ENCODE peak calls at places on chromosomes 3 and 15, in seven cellular contexts. Y, R, N, J, A, L and W are unnamed samples.

GRCh38 chr3:102095383-102095782 is 246.1 kb downstream of the NFKBIZ start:
- DNase-seq in N (no peak), Y (no peak), A (no peak), J (no peak), L (no peak), R (no peak), W (no peak)

GRCh38 chr3:50227390-50228183 is 8.4 kb upstream of the GNAI2 start:
- DNase-seq in Y (peak; percentile 89), R (peak; percentile 96), A (peak; percentile 93), L (peak; percentile 97), N (peak; percentile 96), J (peak; percentile 96), W (peak; percentile 97)

GRCh38 chr3:24628523-24629258 is 134.0 kb upstream of the THRB start:
- DNase-seq in N (no peak), R (no peak), J (no peak), A (no peak), Y (no peak), L (no peak), W (no peak)

GRCh38 chr15:45637552-45638033 is 2.8 kb downstream of the SQOR start:
- DNase-seq in N (peak; percentile 10), A (peak; percentile 54), J (peak; percentile 76), Y (peak; percentile 16), L (peak; percentile 96), R (no peak), W (peak; percentile 84)

GRCh38 chr3:8623741-8624140 is 20.9 kb downstream of the SSUH2 start:
- DNase-seq in R (no peak), Y (no peak), J (no peak), L (no peak), A (no peak), N (no peak), W (no peak)

GRCh38 chr3:43790060-43790459 is 99.3 kb downstream of the ABHD5 start:
- DNase-seq in Y (no peak), N (no peak), R (no peak), A (no peak), J (no peak), L (no peak), W (no peak)

GRCh38 chr3:63862804-63863149 is 828 bp downstream of the THOC7 start:
- DNase-seq in R (no peak), N (no peak), L (no peak), Y (no peak), J (no peak), A (no peak), W (no peak)

GRCh38 chr3:179768080-179768479 is 115.2 kb downstream of the USP13 start:
- DNase-seq in L (peak; percentile 85), J (peak; percentile 47), N (peak; percentile 61), Y (no peak), R (peak; percentile 79), A (no peak), W (no peak)

GRCh38 chr15:78007965-78008886 is 69.3 kb downstream of the TBC1D2B start:
- DNase-seq in N (no peak), L (peak; percentile 78), A (peak; percentile 86), Y (no peak), R (no peak), J (peak; percentile 68), W (peak; percentile 91)

GRCh38 chr3:127624074-127624473 is 4.9 kb upstream of the PODXL2 start:
- DNase-seq in N (no peak), L (no peak), A (no peak), J (no peak), R (no peak), Y (no peak), W (no peak)

GRCh38 chr3:168248383-168249047 is 152.8 kb upstream of the GOLIM4 start:
- DNase-seq in A (no peak), N (no peak), L (peak; percentile 77), R (peak; percentile 72), J (peak; percentile 20), Y (no peak), W (peak; percentile 76)

GRCh38 chr3:129793947-129794318 is 99.6 kb downstream of the TMCC1 start:
- DNase-seq in J (peak; percentile 39), N (peak; percentile 79), R (peak; percentile 10), Y (no peak), L (no peak), A (no peak), W (no peak)

GRCh38 chr3:95627697-95628096 is 1186.7 kb upstream of the EPHA6 start:
- DNase-seq in R (no peak), Y (no peak), A (no peak), N (no peak), L (no peak), J (no peak), W (no peak)

GRCh38 chr15:91032919-91033803 is 10.8 kb upstream of the VPS33B start:
- DNase-seq in J (peak; percentile 63), L (peak; percentile 23), A (no peak), N (peak; percentile 84), R (peak; percentile 40), Y (peak; percentile 40), W (no peak)

GRCh38 chr3:156630773-156631093 is 43.7 kb upstream of the TIPARP start:
- DNase-seq in L (no peak), A (no peak), R (no peak), J (no peak), Y (no peak), N (no peak), W (no peak)

GRCh38 chr3:123404391-123404790 is 44.5 kb downstream of the ADCY5 start:
- DNase-seq in L (peak; percentile 56), Y (no peak), J (no peak), R (no peak), A (no peak), N (no peak), W (peak; percentile 80)

DNA sequence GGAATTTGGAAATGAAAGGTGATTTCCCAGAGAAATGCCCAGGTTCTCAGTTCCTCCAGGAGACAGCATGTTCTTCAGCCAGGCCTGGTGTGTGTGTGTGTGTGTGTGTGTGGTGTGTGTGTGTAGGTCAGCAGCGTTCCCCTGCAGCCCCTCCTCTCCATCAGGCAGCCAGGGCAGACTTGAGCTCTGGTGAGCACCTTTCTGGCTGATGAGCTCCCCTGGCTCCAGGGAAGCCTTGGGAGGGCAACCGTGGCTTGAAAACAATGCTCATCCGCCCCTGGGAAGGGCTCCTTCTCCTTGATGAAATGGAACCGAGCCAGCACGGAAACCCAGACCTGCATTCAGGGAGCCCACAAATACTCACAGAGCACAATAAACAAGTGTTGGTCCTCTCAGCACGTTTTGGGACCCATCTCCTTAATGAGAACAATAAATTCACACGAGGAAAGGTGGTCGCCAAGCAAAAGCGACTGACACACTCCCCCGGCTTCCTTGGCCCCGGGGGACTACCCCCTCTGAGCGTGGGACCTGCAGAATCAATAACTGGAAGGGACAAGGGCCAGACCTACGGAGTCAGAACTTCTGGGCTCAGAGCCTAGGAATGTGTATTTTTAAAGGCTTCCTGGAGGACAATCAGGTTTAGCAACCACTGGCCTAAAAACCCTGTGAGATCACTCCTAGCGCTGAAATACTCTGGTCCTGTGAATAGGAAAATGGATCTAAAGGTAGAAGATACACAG is 38.6 kb upstream of the HES1 start:
- DNase-seq in Y (no peak), A (peak; percentile 26), J (no peak), L (no peak), R (no peak), N (no peak), W (no peak)
- H3K4me1 ChIP-seq in Y (no peaks in the 10 kb centered on the region), A (no peaks in the 10 kb centered on the region), J (peaks cover 10% of the 10 kb centered on the region), L (peaks cover 20% of the 10 kb centered on the region), R (peaks cover 38% of the 10 kb centered on the region), N (peaks cover 19% of the 10 kb centered on the region), W (no peaks in the 10 kb centered on the region)

DNA sequence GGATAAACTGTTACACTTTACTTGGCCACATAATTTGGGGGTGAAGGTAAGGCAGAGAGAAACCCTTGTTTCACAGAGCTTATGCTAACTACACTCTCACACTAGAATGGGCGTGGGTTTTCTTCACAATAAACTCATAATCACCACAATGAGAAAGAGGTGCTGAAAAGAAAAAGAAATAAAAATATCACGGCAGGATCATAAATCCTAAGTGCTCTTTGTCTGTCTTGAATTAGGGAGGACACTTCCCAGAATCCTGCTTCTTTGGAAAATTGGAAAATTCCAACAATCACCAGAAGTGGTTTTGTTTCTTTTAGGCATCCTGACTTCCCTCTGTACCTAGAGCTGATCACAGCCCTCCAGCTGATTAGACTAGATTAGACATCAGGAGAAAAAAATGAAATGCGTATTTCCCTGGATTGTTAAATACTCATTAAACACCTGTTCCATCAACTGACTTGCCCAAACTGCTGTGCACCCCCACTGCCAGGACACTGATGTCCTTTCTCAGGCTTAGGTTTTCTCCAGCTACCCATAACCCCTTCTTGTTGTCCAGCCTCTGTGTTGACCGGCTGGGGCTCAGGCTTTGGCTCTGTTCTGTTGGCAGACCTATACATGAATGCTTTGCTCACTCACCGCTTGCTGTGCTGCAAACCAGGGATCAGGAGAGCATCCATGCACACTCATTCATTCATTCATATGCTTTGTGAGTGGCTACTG is 41.6 kb upstream of the ACKR4 start:
- DNase-seq in A (no peak), L (no peak), N (no peak), R (no peak), J (no peak), Y (no peak), W (no peak)
- H3K4me1 ChIP-seq in A (no peaks in the 10 kb centered on the region), L (peaks cover 29% of the 10 kb centered on the region), N (peaks cover 23% of the 10 kb centered on the region), R (peaks cover 7% of the 10 kb centered on the region), J (peaks cover under 1% of the 10 kb centered on the region), Y (peaks cover 11% of the 10 kb centered on the region), W (peaks cover 3% of the 10 kb centered on the region)

DNA sequence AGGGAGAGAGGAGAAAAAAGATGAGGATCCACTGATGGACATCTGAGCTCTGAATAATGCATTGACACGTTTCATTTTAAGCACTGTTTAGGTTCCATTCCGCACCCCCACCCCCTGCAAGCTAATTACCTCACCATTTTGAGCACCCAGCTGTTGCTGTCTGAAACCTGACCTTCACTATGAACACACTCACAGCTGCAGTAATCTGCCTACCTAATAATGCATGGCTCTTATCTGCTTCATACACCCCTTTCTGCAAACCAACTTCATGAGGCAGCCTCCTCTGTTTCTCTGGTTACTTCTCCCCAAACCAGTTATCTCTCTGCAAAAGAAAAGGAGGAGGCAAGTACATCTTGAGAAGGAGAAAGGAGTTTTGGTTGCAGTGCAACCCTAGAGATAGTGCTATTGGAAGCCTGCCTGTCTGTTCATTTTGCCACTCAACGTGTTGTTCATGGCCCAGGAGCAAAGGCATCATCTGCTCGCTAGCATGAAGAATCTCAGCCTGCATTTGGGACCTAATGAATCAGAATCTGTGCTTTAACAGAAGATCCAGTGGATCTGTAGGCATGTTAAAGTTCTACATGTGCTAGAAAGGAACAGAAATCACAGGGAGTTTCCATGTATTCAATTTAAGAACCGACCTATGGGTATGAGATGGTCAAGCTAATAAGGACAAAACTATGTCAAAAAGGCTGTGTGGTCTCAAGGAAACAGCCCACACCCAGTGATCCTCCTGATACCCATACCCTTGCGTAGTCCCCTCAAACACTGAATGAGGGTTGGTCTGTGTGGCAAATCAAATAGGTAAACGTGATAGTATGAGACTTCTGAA is 87.2 kb downstream of the MB21D2 start:
- DNase-seq in L (no peak), J (no peak), A (no peak), Y (no peak), N (peak; percentile 13), R (no peak), W (no peak)
- H3K4me1 ChIP-seq in L (peaks cover 47% of the 10 kb centered on the region), J (peaks cover 4% of the 10 kb centered on the region), A (peaks cover 21% of the 10 kb centered on the region), Y (no peaks in the 10 kb centered on the region), N (no peaks in the 10 kb centered on the region), R (no peaks in the 10 kb centered on the region), W (peaks cover 8% of the 10 kb centered on the region)

DNA sequence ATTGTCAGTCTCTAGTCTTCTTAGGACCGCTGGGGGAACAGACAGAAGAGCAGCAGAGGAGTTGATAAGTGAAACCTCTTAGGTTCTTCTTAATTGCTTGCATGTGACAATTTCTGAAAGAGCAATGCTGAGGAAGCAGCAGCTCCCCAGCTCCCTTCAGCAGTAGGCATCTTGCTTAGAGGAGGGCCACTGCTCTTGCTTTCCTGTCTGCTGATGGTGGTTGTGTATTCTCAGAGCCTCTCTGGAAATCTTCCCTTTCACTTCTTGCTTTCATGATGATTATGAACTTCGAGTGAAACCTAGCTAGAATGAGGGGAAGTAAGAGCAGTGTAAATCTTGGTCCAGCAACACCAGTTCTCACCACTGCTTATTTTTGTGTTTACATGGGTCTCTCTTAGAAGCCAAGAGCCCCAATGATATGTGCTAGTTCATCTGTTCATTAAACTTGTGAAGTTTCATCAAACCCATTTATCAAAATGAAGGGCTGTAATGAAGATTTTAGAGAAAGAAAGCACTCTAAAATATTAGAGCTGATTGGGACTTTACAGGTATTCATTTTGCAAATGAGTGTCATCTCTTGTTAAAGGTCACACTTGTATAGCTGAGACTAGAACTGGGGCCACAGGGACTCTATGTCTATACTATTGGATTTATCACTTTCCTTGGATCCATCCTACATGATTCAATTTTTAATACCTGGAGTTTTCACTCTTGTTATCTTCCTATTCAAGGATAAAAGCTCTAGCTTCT is 246.7 kb downstream of the LPP start:
- DNase-seq in A (no peak), J (no peak), Y (no peak), L (no peak), R (no peak), N (no peak), W (no peak)
- H3K4me1 ChIP-seq in A (peaks cover 5% of the 10 kb centered on the region), J (peaks cover 7% of the 10 kb centered on the region), Y (peaks cover 25% of the 10 kb centered on the region), L (peaks cover 26% of the 10 kb centered on the region), R (no peaks in the 10 kb centered on the region), N (no peaks in the 10 kb centered on the region), W (peaks cover 36% of the 10 kb centered on the region)